ENCODE peak calls at places on chromosomes 11 and 22, in four cellular contexts. One of them, this sample, is unnamed.

GRCh38 chr11:94885133-94885532 is 88.2 kb downstream of the CWC15 start:
- DNase-seq in upper lobe of right lung: no peak
- DNase-seq in lower lobe of right lung: no peak
- DNase-seq in heart right ventricle: no peak
- DNase-seq in this sample: no peak

GRCh38 chr11:6864436-6864835 is 1.6 kb downstream of the OR10A2 start:
- DNase-seq in lower lobe of right lung: no peak
- DNase-seq in heart right ventricle: no peak
- DNase-seq in upper lobe of right lung: no peak
- DNase-seq in this sample: peak; percentile 2

GRCh38 chr22:37311761-37312312 is 29.5 kb downstream of the CYTH4 start:
- DNase-seq in lower lobe of right lung: no peak
- DNase-seq in heart right ventricle: no peak
- DNase-seq in upper lobe of right lung: no peak
- DNase-seq in this sample: no peak

GRCh38 chr11:8082391-8083087 is 1.5 kb downstream of the TUB start:
- DNase-seq in heart right ventricle: no peak
- DNase-seq in upper lobe of right lung: peak; percentile 19
- DNase-seq in lower lobe of right lung: no peak
- DNase-seq in this sample: no peak

GRCh38 chr11:45921561-45922424 is 663 bp upstream of the LARGE2 start:
- DNase-seq in heart right ventricle: no peak
- DNase-seq in upper lobe of right lung: peak; percentile 91
- DNase-seq in lower lobe of right lung: peak; percentile 87
- DNase-seq in this sample: no peak

GRCh38 chr11:22304337-22304961 is 33.7 kb upstream of the SLC17A6 start:
- DNase-seq in heart right ventricle: no peak
- DNase-seq in lower lobe of right lung: no peak
- DNase-seq in upper lobe of right lung: no peak
- DNase-seq in this sample: peak; percentile 54

GRCh38 chr11:2171531-2171930 is at the start of gene TH:
- DNase-seq in lower lobe of right lung: no peak
- DNase-seq in heart right ventricle: no peak
- DNase-seq in upper lobe of right lung: no peak
- DNase-seq in this sample: no peak

GRCh38 chr11:69239320-69240040 is 54.5 kb upstream of the MYEOV start:
- DNase-seq in lower lobe of right lung: no peak
- DNase-seq in heart right ventricle: no peak
- DNase-seq in upper lobe of right lung: no peak
- DNase-seq in this sample: no peak

GRCh38 chr11:27735281-27735680 is 35.0 kb upstream of the BDNF start:
- DNase-seq in heart right ventricle: no peak
- DNase-seq in upper lobe of right lung: no peak
- DNase-seq in lower lobe of right lung: no peak
- DNase-seq in this sample: peak; percentile 57

GRCh38 chr22:42816339-42816738 is 40.7 kb downstream of the ARFGAP3 start:
- DNase-seq in lower lobe of right lung: no peak
- DNase-seq in heart right ventricle: no peak
- DNase-seq in upper lobe of right lung: no peak
- DNase-seq in this sample: no peak

GRCh38 chr11:102144357-102145342 is 34.4 kb downstream of the YAP1 start:
- DNase-seq in upper lobe of right lung: no peak
- DNase-seq in lower lobe of right lung: no peak
- DNase-seq in heart right ventricle: peak; percentile 78
- DNase-seq in this sample: peak; percentile 53

GRCh38 chr11:77029829-77030228 is 4.4 kb upstream of the B3GNT6 start:
- DNase-seq in heart right ventricle: no peak
- DNase-seq in lower lobe of right lung: no peak
- DNase-seq in upper lobe of right lung: no peak
- DNase-seq in this sample: no peak

GRCh38 chr22:23534201-23534850 is 45.8 kb downstream of the IGLL1 start:
- DNase-seq in upper lobe of right lung: peak; percentile 57
- DNase-seq in heart right ventricle: no peak
- DNase-seq in lower lobe of right lung: peak; percentile 37
- DNase-seq in this sample: no peak

GRCh38 chr11:92784313-92784712 is 185.1 kb upstream of the MTNR1B start:
- DNase-seq in lower lobe of right lung: no peak
- DNase-seq in upper lobe of right lung: no peak
- DNase-seq in heart right ventricle: no peak
- DNase-seq in this sample: no peak

GRCh38 chr11:32266611-32267010 is 168.7 kb downstream of the WT1 start:
- DNase-seq in upper lobe of right lung: no peak
- DNase-seq in lower lobe of right lung: no peak
- DNase-seq in heart right ventricle: no peak
- DNase-seq in this sample: no peak

GRCh38 chr11:70020336-70021214 is 57.5 kb upstream of the ANO1 start:
- DNase-seq in heart right ventricle: peak; percentile 53
- DNase-seq in upper lobe of right lung: no peak
- DNase-seq in lower lobe of right lung: no peak
- DNase-seq in this sample: peak; percentile 39

GRCh38 chr11:10382518-10382917 is 72.5 kb upstream of the AMPD3 start:
- DNase-seq in heart right ventricle: no peak
- DNase-seq in upper lobe of right lung: no peak
- DNase-seq in lower lobe of right lung: peak; percentile 48
- DNase-seq in this sample: peak; percentile 33

GRCh38 chr11:126307706-126308105 is 3.8 kb downstream of the DCPS start:
- DNase-seq in lower lobe of right lung: no peak
- DNase-seq in upper lobe of right lung: no peak
- DNase-seq in heart right ventricle: no peak
- DNase-seq in this sample: peak; percentile 76

GRCh38 chr22:35072939-35073338 is 7.0 kb downstream of the ISX start:
- DNase-seq in heart right ventricle: no peak
- DNase-seq in upper lobe of right lung: no peak
- DNase-seq in lower lobe of right lung: no peak
- DNase-seq in this sample: no peak

GRCh38 chr11:102438311-102439062 is 14.1 kb downstream of the TMEM123 start:
- DNase-seq in heart right ventricle: no peak
- DNase-seq in upper lobe of right lung: peak; percentile 73
- DNase-seq in lower lobe of right lung: peak; percentile 61
- DNase-seq in this sample: no peak

GRCh38 chr11:57306941-57307598 is 17.7 kb downstream of the TNKS1BP1 start:
- DNase-seq in heart right ventricle: no peak
- DNase-seq in upper lobe of right lung: no peak
- DNase-seq in lower lobe of right lung: no peak
- DNase-seq in this sample: no peak
- H3K4me3 ChIP-seq in heart right ventricle: no peak overlapping the region
- H3K4me3 ChIP-seq in upper lobe of right lung: peak overlapping the region; percentile 5
- H3K4me3 ChIP-seq in lower lobe of right lung: peak overlapping the region; percentile 8
- H3K4me3 ChIP-seq in this sample: no peak overlapping the region

DNA sequence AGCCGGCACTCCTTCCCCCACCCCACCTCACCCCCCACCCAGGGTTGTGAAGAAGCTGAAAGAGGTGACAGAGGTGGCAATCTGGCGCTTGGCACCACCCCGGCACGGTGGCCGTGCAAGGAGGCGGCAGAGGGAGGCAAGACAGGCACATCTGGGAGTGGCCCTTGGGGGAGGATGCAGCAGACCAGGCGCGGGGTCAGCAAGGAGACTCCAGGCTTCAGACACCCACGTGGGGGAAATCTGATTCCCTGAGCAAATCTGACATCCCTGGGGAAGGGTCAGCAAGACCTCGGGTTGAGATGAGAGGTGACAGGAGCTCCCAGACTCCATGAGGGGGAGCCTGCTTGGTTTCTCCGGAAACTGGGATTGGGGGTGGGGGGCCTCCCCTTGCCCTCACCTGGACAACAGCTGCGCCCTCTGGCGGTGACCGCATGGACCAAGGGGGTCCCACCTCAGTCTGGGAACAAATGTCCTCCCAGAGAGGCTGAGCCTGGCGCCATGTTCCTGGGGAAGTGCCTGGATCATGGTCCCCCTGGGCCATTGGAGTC is 4.0 kb upstream of the RCOR2 start:
- DNase-seq in lower lobe of right lung: no peak
- DNase-seq in upper lobe of right lung: no peak
- DNase-seq in heart right ventricle: peak; percentile 42
- DNase-seq in this sample: no peak
- TF ChIP-seq CTCF in lower lobe of right lung: peak; percentile 53
- TF ChIP-seq CTCF in upper lobe of right lung: peak; percentile 51
- TF ChIP-seq CTCF in heart right ventricle: peak; percentile 58
- TF ChIP-seq CTCF in this sample: peak; percentile 53

GRCh38 chr11:120130176-120130980 is 7.5 kb downstream of the TRIM29 start:
- DNase-seq in lower lobe of right lung: peak; percentile 10
- DNase-seq in heart right ventricle: no peak
- DNase-seq in upper lobe of right lung: peak; percentile 46
- DNase-seq in this sample: no peak

GRCh38 chr11:120130991-120131760 is 6.7 kb downstream of the TRIM29 start:
- DNase-seq in heart right ventricle: no peak
- DNase-seq in upper lobe of right lung: peak; percentile 46
- DNase-seq in lower lobe of right lung: peak; percentile 9
- DNase-seq in this sample: no peak

GRCh38 chr11:120132645-120133185 is 5.2 kb downstream of the TRIM29 start:
- DNase-seq in lower lobe of right lung: no peak
- DNase-seq in heart right ventricle: no peak
- DNase-seq in upper lobe of right lung: peak; percentile 16
- DNase-seq in this sample: no peak

GRCh38 chr11:120133216-120134105 is 4.5 kb downstream of the TRIM29 start:
- DNase-seq in upper lobe of right lung: peak; percentile 40
- DNase-seq in heart right ventricle: no peak
- DNase-seq in lower lobe of right lung: peak; percentile 31
- DNase-seq in this sample: no peak

DNA sequence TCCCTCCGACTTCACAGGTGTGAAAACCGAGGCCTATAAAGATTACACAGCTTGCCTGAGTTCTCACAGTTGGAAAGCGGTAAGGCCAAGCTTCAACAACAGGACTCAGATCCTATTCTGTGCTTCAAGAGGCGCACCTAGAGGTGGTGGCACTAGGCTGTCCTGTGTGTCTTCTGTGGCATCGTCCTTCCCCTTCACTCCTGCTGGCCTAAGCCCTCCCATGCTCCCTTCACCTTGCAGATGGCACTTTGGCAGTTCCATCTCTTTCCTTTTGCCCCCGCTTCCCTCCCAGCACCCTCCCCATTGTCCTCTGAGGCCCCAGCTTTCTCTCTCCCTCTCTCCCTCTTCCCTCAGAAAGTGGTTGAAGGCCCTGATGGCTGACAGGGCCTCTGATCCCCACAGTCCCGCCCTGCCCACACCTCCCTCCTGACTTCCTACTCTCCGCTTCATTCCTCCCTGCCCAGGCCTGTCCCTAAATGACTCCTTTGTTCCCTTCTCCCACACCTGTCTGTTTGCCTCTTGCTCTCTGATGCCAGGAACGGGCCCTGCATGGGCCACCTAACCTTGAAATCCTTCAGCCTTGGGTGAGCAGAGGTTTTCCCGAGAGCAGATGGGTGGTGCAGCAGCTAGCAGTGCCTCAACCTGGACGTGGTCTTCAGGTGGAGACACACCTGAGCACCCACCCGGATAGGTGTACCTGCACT is 5.8 kb downstream of the TRIM29 start:
- DNase-seq in heart right ventricle: no peak
- DNase-seq in lower lobe of right lung: peak; percentile 24
- DNase-seq in upper lobe of right lung: peak; percentile 45
- DNase-seq in this sample: no peak
- H3K4me3 ChIP-seq in heart right ventricle: no peak overlapping the region
- H3K4me3 ChIP-seq in lower lobe of right lung: no peak overlapping the region
- H3K4me3 ChIP-seq in upper lobe of right lung: no peak overlapping the region
- H3K4me3 ChIP-seq in this sample: no peak overlapping the region

DNA sequence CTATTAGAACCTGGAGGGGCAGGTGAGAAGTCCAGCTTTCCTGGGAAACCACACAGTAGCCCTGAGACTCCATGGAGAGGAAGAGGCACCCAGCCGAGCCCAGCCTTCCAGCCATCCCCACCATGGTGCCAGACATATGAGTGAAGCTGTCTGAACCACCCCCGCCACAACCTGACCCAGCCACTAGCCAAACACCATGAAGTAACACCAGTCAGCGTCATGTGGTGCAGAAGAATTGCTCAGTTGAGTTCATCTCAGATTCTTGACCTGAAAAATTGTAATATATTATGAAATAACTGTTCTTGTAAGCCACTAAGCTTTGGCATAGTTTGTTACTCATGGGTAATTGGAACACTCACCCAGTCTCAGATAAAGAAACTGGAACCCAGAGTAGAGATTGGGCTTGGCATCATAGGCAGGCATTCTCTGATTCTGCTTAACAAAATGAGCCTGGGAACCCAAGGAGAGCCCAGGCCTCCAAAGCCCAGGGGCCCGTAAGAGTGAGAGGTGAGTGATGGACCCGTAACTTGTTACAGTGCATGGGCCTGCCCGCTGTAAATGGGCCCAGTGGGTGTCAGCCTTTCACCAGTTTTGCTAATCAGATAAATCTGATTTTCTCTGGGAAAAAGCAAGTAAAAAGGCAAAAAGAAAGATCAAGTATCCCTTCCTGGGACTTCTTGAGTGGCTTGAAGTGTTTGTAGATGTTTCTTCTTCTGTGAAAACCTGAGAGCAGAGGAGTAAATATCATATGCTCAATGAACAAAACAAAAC is 305.5 kb downstream of the DDX10 start:
- DNase-seq in lower lobe of right lung: no peak
- DNase-seq in upper lobe of right lung: no peak
- DNase-seq in heart right ventricle: no peak
- DNase-seq in this sample: peak; percentile 43
- TF ChIP-seq CTCF in lower lobe of right lung: no peak
- TF ChIP-seq CTCF in upper lobe of right lung: no peak
- TF ChIP-seq CTCF in heart right ventricle: no peak
- TF ChIP-seq CTCF in this sample: no peak

DNA sequence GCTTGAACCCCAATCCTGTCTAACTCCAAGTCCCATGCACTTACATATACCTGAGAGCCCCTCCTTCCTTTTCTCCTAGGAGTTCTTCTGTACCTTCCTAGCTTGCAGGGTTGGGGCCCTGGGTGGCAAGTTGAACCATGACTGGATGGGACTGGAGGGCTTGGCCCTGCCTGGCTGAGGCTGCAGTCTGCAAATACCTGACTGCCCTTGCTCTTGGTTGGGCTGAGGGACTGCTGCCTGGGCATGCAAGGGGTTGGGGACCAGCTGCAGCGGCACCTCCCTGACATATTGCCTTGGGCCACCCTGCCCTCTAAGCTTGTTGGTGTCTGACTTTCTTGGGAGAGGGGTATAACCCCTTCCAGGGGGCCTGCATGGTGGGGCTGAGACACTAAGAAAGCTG is 9.8 kb upstream of the SLC39A13 start:
- DNase-seq in upper lobe of right lung: no peak
- DNase-seq in lower lobe of right lung: no peak
- DNase-seq in heart right ventricle: no peak
- DNase-seq in this sample: no peak
- H3K4me3 ChIP-seq in upper lobe of right lung: no peak overlapping the region
- H3K4me3 ChIP-seq in lower lobe of right lung: no peak overlapping the region
- H3K4me3 ChIP-seq in heart right ventricle: no peak overlapping the region
- H3K4me3 ChIP-seq in this sample: no peak overlapping the region

This sample was measured in cardiac fibroblast.